ENCODE peak calls at places on chromosomes 6 and 20, in seven cellular contexts. I is fibroblast of mammary gland, K is H7, B is left ventricle myocardium inferior, P is Calu3, F is NCI-H1092 treated with DMSO at 0.1 percent for 48 hours, Y is HTR-8/SVneo. W is an unnamed sample.

GRCh38 chr6:152107973-152108372 is 300.5 kb downstream of the ESR1 start:
- DNase-seq in I (no peak), K (no peak), B (no peak), P (no peak), F (no peak), Y (no peak), W (no peak)

GRCh38 chr6:158033751-158034702 is 52.4 kb downstream of the SYNJ2 start:
- DNase-seq in I (no peak), K (no peak), B (peak), P (peak), F (no peak), Y (no peak), W (no peak)

GRCh38 chr20:43937586-43937985 is 22.9 kb downstream of the TOX2 start:
- DNase-seq in I (peak), K (no peak), B (no peak), P (no peak), F (no peak), Y (no peak), W (no peak)

GRCh38 chr6:7561153-7561964 is 19.9 kb downstream of the DSP start:
- DNase-seq in I (peak), K (no peak), B (no peak), P (peak), F (peak), Y (no peak), W (peak)

GRCh38 chr20:13270211-13270610 is 49.1 kb downstream of the ISM1 start:
- DNase-seq in I (no peak), K (no peak), B (no peak), P (no peak), F (no peak), Y (no peak), W (no peak)

GRCh38 chr6:35624341-35625070 is 64.2 kb downstream of the FKBP5 start:
- DNase-seq in I (peak), K (peak), B (no peak), P (no peak), F (no peak), Y (peak), W (no peak)

GRCh38 chr20:20017852-20018245 is 687 bp downstream of the NAA20 start:
- DNase-seq in I (no peak), K (no peak), B (no peak), P (no peak), F (no peak), Y (peak), W (no peak)

GRCh38 chr6:9204171-9204570 is 768.8 kb upstream of the SLC35B3 start:
- DNase-seq in I (peak), K (no peak), B (no peak), P (peak), F (no peak), Y (peak), W (no peak)

GRCh38 chr6:20404641-20405032 is 3.0 kb downstream of the E2F3 start:
- DNase-seq in I (peak), K (peak), B (no peak), P (peak), F (peak), Y (peak), W (no peak)

GRCh38 chr20:4959582-4959981 is 41.7 kb downstream of the SLC23A2 start:
- DNase-seq in I (no peak), K (no peak), B (no peak), P (no peak), F (no peak), Y (no peak), W (no peak)

GRCh38 chr6:20186981-20187380 is 25.3 kb downstream of the MBOAT1 start:
- DNase-seq in I (no peak), K (no peak), B (no peak), P (no peak), F (no peak), Y (no peak), W (no peak)

GRCh38 chr20:51042657-51043247 is 19.8 kb upstream of the KCNG1 start:
- DNase-seq in I (no peak), K (peak), B (no peak), P (peak), F (no peak), Y (no peak), W (no peak)

GRCh38 chr20:37314099-37314498 is 24.6 kb downstream of the MANBAL start:
- DNase-seq in I (no peak), K (no peak), B (no peak), P (no peak), F (no peak), Y (no peak), W (no peak)

GRCh38 chr20:50438986-50439407 is 71.2 kb upstream of the PTPN1 start:
- DNase-seq in I (peak), K (no peak), B (no peak), P (peak), F (no peak), Y (peak), W (no peak)

GRCh38 chr20:31497838-31498540 is 16.3 kb upstream of the HM13 start:
- DNase-seq in I (peak), K (peak), B (peak), P (no peak), F (no peak), Y (no peak), W (no peak)

GRCh38 chr6:110180228-110181008 is at the start of gene CDC40:
- DNase-seq in I (no peak), K (peak), B (peak), P (peak), F (peak), Y (peak), W (peak)

GRCh38 chr6:129494099-129494498 is 215.9 kb downstream of the ARHGAP18 start:
- DNase-seq in I (peak), K (no peak), B (no peak), P (no peak), F (no peak), Y (no peak), W (no peak)

GRCh38 chr6:56403663-56404200 is 156.4 kb upstream of the COL21A1 start:
- DNase-seq in I (no peak), K (no peak), B (no peak), P (no peak), F (no peak), Y (no peak), W (no peak)

GRCh38 chr20:1327827-1328679 is 886 bp downstream of the SDCBP2 start:
- DNase-seq in I (no peak), K (peak), B (no peak), P (no peak), F (no peak), Y (no peak), W (no peak)

GRCh38 chr6:54493138-54493537 is 184.9 kb downstream of the TINAG start:
- DNase-seq in I (peak), K (no peak), B (no peak), P (no peak), F (no peak), Y (peak), W (no peak)

GRCh38 chr6:14863896-14864850 is 381.7 kb upstream of the JARID2 start:
- DNase-seq in I (peak), K (peak), B (no peak), P (no peak), F (no peak), Y (no peak), W (no peak)

GRCh38 chr20:44422083-44422482 is 53.6 kb upstream of the TTPAL start:
- DNase-seq in I (peak), K (no peak), B (no peak), P (no peak), F (no peak), Y (no peak), W (no peak)

GRCh38 chr6:161215193-161215592 is 58.7 kb downstream of the AGPAT4 start:
- DNase-seq in I (peak), K (no peak), B (no peak), P (no peak), F (no peak), Y (no peak), W (no peak)

GRCh38 chr20:62929051-62929538 is 2.8 kb upstream of the DIDO1 start:
- DNase-seq in I (peak), K (peak), B (peak), P (peak), F (no peak), Y (no peak), W (peak)

GRCh38 chr6:144882425-144882824 is 597.3 kb downstream of the UTRN start:
- DNase-seq in I (no peak), K (no peak), B (no peak), P (no peak), F (no peak), Y (no peak), W (no peak)

GRCh38 chr6:144497650-144498049 is 212.5 kb downstream of the UTRN start:
- DNase-seq in I (peak), K (no peak), B (no peak), P (no peak), F (no peak), Y (no peak), W (no peak)

GRCh38 chr6:37665309-37665708 is 32.4 kb downstream of the MDGA1 start:
- DNase-seq in I (no peak), K (no peak), B (no peak), P (no peak), F (peak), Y (no peak), W (no peak)

GRCh38 chr6:47000842-47001241 is 41.3 kb downstream of the ADGRF1 start:
- DNase-seq in I (no peak), K (no peak), B (no peak), P (peak), F (no peak), Y (no peak), W (no peak)

GRCh38 chr6:170134077-170135040 is 156.5 kb downstream of the DLL1 start:
- DNase-seq in I (no peak), K (peak), B (peak), P (no peak), F (peak), Y (no peak), W (no peak)

GRCh38 chr6:43924222-43924702 is 154.3 kb downstream of the VEGFA start:
- DNase-seq in I (peak), K (no peak), B (peak), P (no peak), F (peak), Y (no peak), W (no peak)

GRCh38 chr20:22453244-22454080 is 130.9 kb downstream of the FOXA2 start:
- DNase-seq in I (peak), K (peak), B (no peak), P (no peak), F (peak), Y (no peak), W (no peak)

GRCh38 chr20:23298155-23298554 is 52.4 kb upstream of the NXT1 start:
- DNase-seq in I (no peak), K (no peak), B (no peak), P (no peak), F (no peak), Y (no peak), W (no peak)

W was measured in prostate gland.